ENCODE peak calls at places on chromosome X, in nine cellular contexts. X is neural progenitor cell, A is neuronal stem cell, I is HepG2, F is Panc1, W is GM23338, Z is cardiac muscle cell, S is small intestine, T is NT2/D1. U is an unnamed sample.
A peak's percentile ranks its signal among the peaks of the same experiment; 100 is the strongest.

GRCh38 chrX:39772057-39772832 is 325.5 kb downstream of the BCOR start:
- DNase-seq in X (no peak), A (no peak), I (peak; percentile 81), F (no peak), W (peak; percentile 71), Z (peak; percentile 81), S (no peak), T (peak; percentile 94), U (peak; percentile 75)

GRCh38 chrX:46873746-46874145 is 36.9 kb downstream of the RP2 start:
- DNase-seq in X (no peak), A (no peak), I (no peak), F (no peak), W (peak; percentile 18), Z (no peak), S (no peak), T (no peak), U (no peak)

GRCh38 chrX:23901065-23901464 is 6.7 kb downstream of the APOO start:
- DNase-seq in X (no peak), A (no peak), I (peak; percentile 51), F (no peak), W (no peak), Z (no peak), S (peak; percentile 41), T (no peak), U (peak; percentile 58)

GRCh38 chrX:43589735-43590515 is 66.2 kb upstream of the MAOA start:
- DNase-seq in X (no peak), A (no peak), I (peak; percentile 64), F (no peak), W (no peak), Z (no peak), S (peak; percentile 76), T (no peak), U (peak; percentile 59)

GRCh38 chrX:105752334-105752733 is 70.0 kb upstream of the NRK start:
- DNase-seq in X (peak; percentile 38), A (peak; percentile 2), I (no peak), F (no peak), W (peak; percentile 20), Z (no peak), S (no peak), T (no peak), U (no peak)

GRCh38 chrX:135327299-135327698 is 18.0 kb downstream of the ETDC start:
- DNase-seq in X (no peak), A (no peak), I (no peak), F (no peak), W (no peak), Z (no peak), S (no peak), T (no peak), U (no peak)

GRCh38 chrX:140091276-140091886 is 126.1 kb upstream of the CXorf66 start:
- DNase-seq in X (peak; percentile 67), A (peak; percentile 31), I (no peak), F (no peak), W (peak; percentile 51), Z (peak; percentile 48), S (peak; percentile 0), T (no peak), U (peak; percentile 37)

GRCh38 chrX:47574096-47574553 is 8.1 kb upstream of the TIMP1 start:
- DNase-seq in X (peak; percentile 56), A (no peak), I (no peak), F (no peak), W (peak; percentile 48), Z (peak; percentile 30), S (no peak), T (no peak), U (peak; percentile 35)

GRCh38 chrX:71128166-71128833 is 9.9 kb downstream of the MED12 start:
- DNase-seq in X (no peak), A (no peak), I (no peak), F (no peak), W (no peak), Z (no peak), S (no peak), T (no peak), U (no peak)

GRCh38 chrX:132708529-132708928 is 219.7 kb upstream of the MBNL3 start:
- DNase-seq in X (no peak), A (no peak), I (no peak), F (no peak), W (no peak), Z (no peak), S (no peak), T (no peak), U (no peak)

DNA sequence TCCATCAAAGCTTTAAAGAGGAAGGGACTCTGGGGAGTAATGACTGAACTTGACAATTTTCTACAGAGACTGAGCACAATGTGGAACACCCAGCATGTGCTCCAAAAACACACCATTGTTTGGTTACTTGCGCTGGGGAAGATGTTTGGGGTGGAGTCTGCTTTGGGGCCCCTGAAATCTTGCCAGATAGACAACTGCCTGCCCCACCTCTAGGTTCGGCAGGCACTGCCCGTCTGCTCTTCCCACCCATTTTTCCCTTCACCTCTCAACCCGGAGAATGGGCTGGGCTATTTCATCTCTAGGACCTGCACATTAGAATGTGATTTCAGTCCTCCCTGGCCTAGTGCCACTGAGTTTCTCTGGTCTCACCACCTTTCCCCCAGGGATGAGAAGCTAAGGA is 41.9 kb downstream of the TSC22D3 start:
- DNase-seq in X (no peak), A (no peak), I (no peak), F (no peak), W (no peak), Z (no peak), S (no peak), T (no peak), U (no peak)
- H3K4me1 ChIP-seq in X (peaks cover 39% of the 10 kb centered on the region), A (no peaks in the 10 kb centered on the region), I (peaks cover 21% of the 10 kb centered on the region), F (no peaks in the 10 kb centered on the region), W (peaks cover 29% of the 10 kb centered on the region), Z (peaks cover 55% of the 10 kb centered on the region), S (no peaks in the 10 kb centered on the region), T (peaks cover 24% of the 10 kb centered on the region), U (peaks cover 50% of the 10 kb centered on the region)

DNA sequence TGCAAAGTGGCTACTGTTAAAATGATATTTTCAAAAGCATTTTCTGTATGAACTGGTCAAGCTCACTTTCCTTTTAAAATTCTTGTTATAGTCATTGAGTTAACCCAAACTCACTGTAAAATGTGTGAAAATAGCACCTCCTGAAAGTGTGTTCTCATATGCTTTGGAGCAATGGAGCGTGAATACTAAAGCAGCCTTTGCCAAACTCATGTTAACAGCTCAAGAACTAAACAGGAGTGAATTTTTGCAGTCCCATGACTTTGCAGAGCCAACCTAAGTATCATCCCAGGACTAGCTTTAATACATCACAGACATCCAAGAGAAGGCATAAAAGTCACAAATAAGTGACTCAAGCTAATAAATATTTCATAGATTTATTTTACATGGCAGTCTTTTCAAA is 2.3 kb downstream of the AMMECR1 start:
- DNase-seq in X (no peak), A (no peak), I (no peak), F (no peak), W (no peak), Z (no peak), S (no peak), T (no peak), U (no peak)
- H3K4me1 ChIP-seq in X (peaks cover 6% of the 10 kb centered on the region), A (peaks cover 2% of the 10 kb centered on the region), I (peaks cover 27% of the 10 kb centered on the region), F (peaks cover 10% of the 10 kb centered on the region), W (peaks cover 56% of the 10 kb centered on the region), Z (peaks cover 3% of the 10 kb centered on the region), S (peaks cover 2% of the 10 kb centered on the region), T (no peaks in the 10 kb centered on the region), U (peaks cover 6% of the 10 kb centered on the region)

GRCh38 chrX:110311437-110312230 is 6.3 kb downstream of the AMMECR1 start:
- DNase-seq in X (no peak), A (no peak), I (no peak), F (no peak), W (no peak), Z (no peak), S (no peak), T (no peak), U (no peak)

GRCh38 chrX:110316351-110317078 is 1.4 kb downstream of the AMMECR1 start:
- DNase-seq in X (peak; percentile 9), A (no peak), I (no peak), F (no peak), W (no peak), Z (peak; percentile 50), S (peak; percentile 0), T (no peak), U (no peak)

GRCh38 chrX:110310000-110310790 is 7.7 kb downstream of the AMMECR1 start:
- DNase-seq in X (no peak), A (no peak), I (no peak), F (no peak), W (no peak), Z (peak; percentile 12), S (no peak), T (no peak), U (no peak)

DNA sequence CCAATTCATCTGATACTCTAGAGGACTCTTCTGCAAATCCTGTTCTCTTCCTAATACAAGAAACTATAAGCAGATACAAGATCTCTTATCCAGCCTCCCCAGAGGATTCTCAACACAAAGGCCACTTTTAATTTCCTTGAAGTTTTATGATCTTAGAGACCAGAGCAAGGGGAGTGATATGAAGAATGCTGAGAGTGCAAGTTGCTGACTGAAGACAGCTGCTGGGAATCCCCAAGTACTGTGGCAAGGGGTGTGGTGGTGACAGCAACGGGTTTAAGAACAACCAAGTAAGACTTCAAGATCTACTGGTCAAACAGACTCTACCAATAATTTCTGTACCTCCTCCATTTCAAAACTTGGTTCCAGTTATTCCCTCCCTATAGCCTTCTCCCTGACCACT is 7.0 kb downstream of the AMMECR1 start:
- DNase-seq in X (no peak), A (no peak), I (no peak), F (no peak), W (no peak), Z (no peak), S (peak; percentile 11), T (no peak), U (peak; percentile 6)
- H3K4me1 ChIP-seq in X (peaks cover 3% of the 10 kb centered on the region), A (peaks cover 2% of the 10 kb centered on the region), I (peaks cover 14% of the 10 kb centered on the region), F (peaks cover 8% of the 10 kb centered on the region), W (peaks cover 56% of the 10 kb centered on the region), Z (peaks cover 9% of the 10 kb centered on the region), S (peaks cover 2% of the 10 kb centered on the region), T (no peaks in the 10 kb centered on the region), U (no peaks in the 10 kb centered on the region)

GRCh38 chrX:1487401-1487800 is 34.7 kb upstream of the ASMTL start:
- DNase-seq in X (no peak), A (no peak), I (no peak), F (no peak), W (no peak), Z (no peak), S (no peak), T (no peak), U (no peak)

GRCh38 chrX:1484638-1485019 is 31.9 kb upstream of the ASMTL start:
- DNase-seq in X (no peak), A (no peak), I (no peak), F (no peak), W (no peak), Z (no peak), S (no peak), T (no peak), U (no peak)

GRCh38 chrX:1485033-1485432 is 32.3 kb upstream of the ASMTL start:
- DNase-seq in X (no peak), A (no peak), I (no peak), F (no peak), W (no peak), Z (no peak), S (no peak), T (no peak), U (no peak)

GRCh38 chrX:1486749-1487361 is 34.1 kb upstream of the ASMTL start:
- DNase-seq in X (no peak), A (no peak), I (no peak), F (no peak), W (no peak), Z (no peak), S (no peak), T (no peak), U (no peak)

DNA sequence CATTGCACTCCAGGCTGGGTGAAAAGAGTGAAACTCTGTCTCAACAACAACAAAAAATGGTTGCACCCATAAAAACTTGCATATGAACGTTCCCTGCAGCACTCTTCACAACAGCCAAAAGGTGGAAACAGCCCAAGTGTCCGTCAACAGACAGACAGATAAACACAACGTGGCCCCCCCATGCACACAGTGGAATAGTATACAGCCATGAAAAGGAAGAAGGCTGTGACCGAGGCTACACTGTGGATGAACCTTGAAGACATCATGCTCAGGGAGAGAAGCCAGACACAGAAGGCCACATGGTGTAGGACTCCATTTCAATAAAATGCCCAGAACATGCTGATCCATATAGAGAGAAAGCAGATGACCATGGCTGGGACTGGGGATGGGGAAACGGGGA is 33.5 kb upstream of the ASMTL start:
- DNase-seq in X (no peak), A (no peak), I (no peak), F (no peak), W (no peak), Z (no peak), S (no peak), T (no peak), U (no peak)
- H3K4me1 ChIP-seq in X (no peaks in the 10 kb centered on the region), A (no peaks in the 10 kb centered on the region), I (peaks cover 25% of the 10 kb centered on the region), F (no peaks in the 10 kb centered on the region), W (no peaks in the 10 kb centered on the region), Z (no peaks in the 10 kb centered on the region), S (no peaks in the 10 kb centered on the region), T (peaks cover 3% of the 10 kb centered on the region), U (no peaks in the 10 kb centered on the region)

U was measured in hepatocyte.